ENCODE peak calls at places on chromosomes 16 and 17, in six cellular contexts. V is T-helper 2 cell, A is hippocampal formation, H is WTC11, T is heart left ventricle, N is cerebellum. B is an unnamed sample.

GRCh38 chr16:75010427-75010826 is 11.6 kb downstream of the ZNRF1 start:
- DNase-seq in T (no peak), A (no peak), V (no peak), H (no peak), N (no peak), B (no peak)

GRCh38 chr17:21573961-21574610 is 118.2 kb upstream of the KCNJ18 start:
- DNase-seq in N (peak), A (peak), V (no peak), H (no peak), T (peak), B (peak)

GRCh38 chr17:81641825-81642489 is 5.0 kb downstream of the TSPAN10 start:
- DNase-seq in T (no peak), N (no peak), A (no peak), V (no peak), H (no peak), B (no peak)

GRCh38 chr16:57950382-57950781 is 20.5 kb downstream of the CNGB1 start:
- DNase-seq in A (no peak), V (no peak), T (no peak), H (no peak), N (no peak), B (no peak)

GRCh38 chr16:31874354-31875111 is 926 bp downstream of the ZNF267 start:
- DNase-seq in H (no peak), T (no peak), A (no peak), V (no peak), N (no peak), B (no peak)

GRCh38 chr16:78669994-78670393 is 570.5 kb downstream of the WWOX start:
- DNase-seq in H (no peak), V (no peak), N (no peak), A (no peak), T (peak), B (no peak)

GRCh38 chr17:62617894-62618472 is 9.5 kb upstream of the MRC2 start:
- DNase-seq in V (no peak), N (no peak), T (no peak), A (no peak), H (no peak), B (no peak)

GRCh38 chr16:79317521-79317920 is 283.0 kb downstream of the MAF start:
- DNase-seq in H (no peak), N (no peak), V (no peak), A (no peak), T (no peak), B (no peak)

GRCh38 chr17:36851230-36851629 is 86.0 kb upstream of the LHX1 start:
- DNase-seq in N (no peak), H (no peak), V (no peak), A (no peak), T (no peak), B (no peak)

GRCh38 chr16:73483934-73484712 is 436.2 kb upstream of the ZFHX3 start:
- DNase-seq in T (no peak), V (no peak), H (no peak), N (no peak), A (no peak), B (no peak)

GRCh38 chr16:66427036-66427446 is at the start of gene BEAN1:
- DNase-seq in H (peak), A (no peak), V (no peak), T (no peak), N (no peak), B (no peak)

GRCh38 chr17:2435181-2435741 is 34.4 kb upstream of the MNT start:
- DNase-seq in H (peak), V (no peak), A (peak), N (peak), T (no peak), B (no peak)

GRCh38 chr17:82105882-82106696 is 8.1 kb upstream of the FASN start:
- DNase-seq in N (no peak), H (peak), V (no peak), T (no peak), A (no peak), B (peak)

GRCh38 chr16:12453832-12454231 is 349.9 kb downstream of the CPPED1 start:
- DNase-seq in T (no peak), A (no peak), H (no peak), N (no peak), V (no peak), B (no peak)

GRCh38 chr17:67136191-67137025 is 92.1 kb downstream of the CACNG1 start:
- DNase-seq in H (no peak), V (no peak), T (no peak), N (no peak), A (no peak), B (no peak)

GRCh38 chr16:53415504-53415903 is 18.8 kb upstream of the RBL2 start:
- DNase-seq in V (no peak), H (peak), A (no peak), N (no peak), T (no peak), B (no peak)

GRCh38 chr17:63932008-63932561 is at the start of gene CD79B:
- DNase-seq in H (no peak), T (no peak), N (no peak), A (no peak), V (no peak), B (peak)